ENCODE peak calls at places on chromosomes 6 and 20, in five cellular contexts. V, I, J, S and B are unnamed samples.

GRCh38 chr6:137589067-137589848 is 95.1 kb upstream of the OLIG3 start:
- DNase-seq in V (peak; percentile 36), I (no peak), J (no peak), S (no peak), B (peak; percentile 75)

GRCh38 chr6:27668442-27669275 is 195.8 kb upstream of the ZNF184 start:
- DNase-seq in V (peak; percentile 80), I (no peak), J (no peak), S (no peak), B (peak; percentile 85)

GRCh38 chr6:3534599-3534998 is 77.7 kb upstream of the SLC22A23 start:
- DNase-seq in V (no peak), I (peak; percentile 19), J (no peak), S (no peak), B (no peak)

GRCh38 chr6:63739094-63739687 is 103.6 kb downstream of the PHF3 start:
- DNase-seq in V (no peak), I (no peak), J (no peak), S (no peak), B (no peak)

GRCh38 chr6:142945071-142945445 is at the start of gene HIVEP2:
- DNase-seq in V (peak; percentile 91), I (peak; percentile 93), J (no peak), S (peak; percentile 93), B (peak; percentile 78)

GRCh38 chr6:75130784-75131183 is 75.1 kb downstream of the COL12A1 start:
- DNase-seq in V (no peak), I (no peak), J (no peak), S (peak; percentile 69), B (no peak)

GRCh38 chr6:161444464-161444863 is 170.6 kb upstream of the AGPAT4 start:
- DNase-seq in V (peak; percentile 15), I (no peak), J (no peak), S (no peak), B (peak; percentile 36)

GRCh38 chr6:137089305-137089704 is 44.5 kb upstream of the IL20RA start:
- DNase-seq in V (no peak), I (no peak), J (no peak), S (no peak), B (no peak)

GRCh38 chr20:49446808-49447207 is 35.7 kb downstream of the KCNB1 start:
- DNase-seq in V (no peak), I (peak; percentile 89), J (no peak), S (peak; percentile 97), B (peak; percentile 38)

GRCh38 chr6:135850882-135851281 is 619 bp upstream of the PDE7B start:
- DNase-seq in V (no peak), I (no peak), J (no peak), S (no peak), B (no peak)

GRCh38 chr6:169543704-169544103 is 158.1 kb downstream of the WDR27 start:
- DNase-seq in V (no peak), I (no peak), J (no peak), S (no peak), B (no peak)

GRCh38 chr20:32344835-32345506 is 13.2 kb upstream of the ASXL1 start:
- DNase-seq in V (no peak), I (no peak), J (no peak), S (no peak), B (peak; percentile 35)

GRCh38 chr6:32623693-32624092 is 13.5 kb upstream of the HLA-DQA1 start:
- DNase-seq in V (no peak), I (no peak), J (no peak), S (no peak), B (no peak)

GRCh38 chr20:36606171-36607116 is 865 bp downstream of the RAB5IF start:
- DNase-seq in V (no peak), I (no peak), J (no peak), S (no peak), B (no peak)

GRCh38 chr6:43944908-43945777 is 175.1 kb downstream of the VEGFA start:
- DNase-seq in V (no peak), I (no peak), J (no peak), S (no peak), B (no peak)

GRCh38 chr20:22545045-22545444 is 39.3 kb downstream of the FOXA2 start:
- DNase-seq in V (no peak), I (no peak), J (no peak), S (no peak), B (no peak)

GRCh38 chr6:39207421-39208232 is 21.6 kb downstream of the KCNK5 start:
- DNase-seq in V (no peak), I (no peak), J (no peak), S (no peak), B (no peak)

GRCh38 chr20:58678806-58679205 is 13.8 kb upstream of the NPEPL1 start:
- DNase-seq in V (no peak), I (no peak), J (no peak), S (no peak), B (no peak)

GRCh38 chr6:168376811-168377480 is 57.4 kb upstream of the DACT2 start:
- DNase-seq in V (no peak), I (no peak), J (no peak), S (peak; percentile 63), B (no peak)

GRCh38 chr6:136975089-136975715 is 53.1 kb downstream of the SLC35D3 start:
- DNase-seq in V (no peak), I (no peak), J (no peak), S (no peak), B (no peak)

GRCh38 chr6:153167026-153167891 is 36.2 kb upstream of the RGS17 start:
- DNase-seq in V (no peak), I (no peak), J (peak; percentile 58), S (no peak), B (no peak)

GRCh38 chr6:108556250-108556649 is 4.5 kb upstream of the FOXO3 start:
- DNase-seq in V (no peak), I (no peak), J (no peak), S (no peak), B (no peak)

GRCh38 chr6:41605649-41606048 is 32.6 kb upstream of the MDFI start:
- DNase-seq in V (no peak), I (no peak), J (no peak), S (peak; percentile 29), B (no peak)

GRCh38 chr6:166488081-166488685 is 98.3 kb downstream of the RAMACL start:
- DNase-seq in V (peak; percentile 63), I (no peak), J (peak; percentile 10), S (peak; percentile 73), B (peak; percentile 46)

GRCh38 chr6:47103931-47104330 is 61.8 kb upstream of the ADGRF1 start:
- DNase-seq in V (no peak), I (no peak), J (no peak), S (no peak), B (no peak)

GRCh38 chr6:147506704-147507114 is 1.8 kb upstream of the SAMD5 start:
- DNase-seq in V (peak; percentile 59), I (no peak), J (peak; percentile 24), S (peak; percentile 80), B (peak; percentile 79)

GRCh38 chr20:1800180-1800579 is 95.0 kb upstream of the SIRPA start:
- DNase-seq in V (no peak), I (no peak), J (no peak), S (no peak), B (peak; percentile 4)

GRCh38 chr6:4164043-4164442 is 28.7 kb upstream of the ECI2 start:
- DNase-seq in V (no peak), I (no peak), J (no peak), S (no peak), B (no peak)

GRCh38 chr20:43409041-43409913 is 48.4 kb upstream of the SRSF6 start:
- DNase-seq in V (no peak), I (no peak), J (no peak), S (no peak), B (peak; percentile 67)

GRCh38 chr6:107509506-107509905 is 19.6 kb downstream of the SOBP start:
- DNase-seq in V (no peak), I (no peak), J (no peak), S (no peak), B (no peak)

GRCh38 chr6:47915017-47915416 is 133.2 kb downstream of the OPN5 start:
- DNase-seq in V (no peak), I (no peak), J (no peak), S (no peak), B (no peak)

GRCh38 chr6:156269751-156270369 is 507.3 kb upstream of the ARID1B start:
- DNase-seq in V (peak; percentile 24), I (no peak), J (no peak), S (no peak), B (no peak)

GRCh38 chr6:132673376-132674094 is 14.6 kb upstream of the TAAR1 start:
- DNase-seq in V (no peak), I (no peak), J (no peak), S (no peak), B (no peak)

GRCh38 chr6:56475736-56476457 is 166.8 kb downstream of the DST start:
- DNase-seq in V (no peak), I (no peak), J (no peak), S (no peak), B (no peak)

GRCh38 chr6:166415306-166415705 is 32.6 kb upstream of the MPC1 start:
- DNase-seq in V (no peak), I (no peak), J (no peak), S (no peak), B (no peak)